ENCODE peak calls at places on chromosome 2, in seven cellular contexts. One of them, this sample, is unnamed.

GRCh38 chr2:40827371-40827770 is 375.5 kb upstream of the SLC8A1 start:
- DNase-seq in HCEC 1CT: no peak
- DNase-seq in stimulated activated CD8-positive, alpha-beta memory T cell treated with anti-CD3 and anti-CD28 coated beads, Interleukin-12 subunit alpha, Interleukin-12 subunit beta, amount 100 ng/mL, for 1 hour: no peak
- DNase-seq in Calu3: no peak
- DNase-seq in SK-N-DZ: no peak
- DNase-seq in NCI-H1105 treated with DMSO at 0.1 percent for 48 hours: no peak
- DNase-seq in HAP-1: no peak
- DNase-seq in this sample: no peak

GRCh38 chr2:145016711-145017110 is 496.8 kb upstream of the ZEB2 start:
- DNase-seq in HCEC 1CT: no peak
- DNase-seq in stimulated activated CD8-positive, alpha-beta memory T cell treated with anti-CD3 and anti-CD28 coated beads, Interleukin-12 subunit alpha, Interleukin-12 subunit beta, amount 100 ng/mL, for 1 hour: no peak
- DNase-seq in Calu3: no peak
- DNase-seq in SK-N-DZ: no peak
- DNase-seq in NCI-H1105 treated with DMSO at 0.1 percent for 48 hours: no peak
- DNase-seq in HAP-1: no peak
- DNase-seq in this sample: no peak

GRCh38 chr2:231457101-231457500 is 7.2 kb downstream of the NCL start:
- DNase-seq in HCEC 1CT: peak; percentile 47
- DNase-seq in stimulated activated CD8-positive, alpha-beta memory T cell treated with anti-CD3 and anti-CD28 coated beads, Interleukin-12 subunit alpha, Interleukin-12 subunit beta, amount 100 ng/mL, for 1 hour: no peak
- DNase-seq in Calu3: no peak
- DNase-seq in SK-N-DZ: no peak
- DNase-seq in NCI-H1105 treated with DMSO at 0.1 percent for 48 hours: no peak
- DNase-seq in HAP-1: no peak
- DNase-seq in this sample: no peak

GRCh38 chr2:219451626-219452360 is 17.1 kb downstream of the SPEG start:
- DNase-seq in HCEC 1CT: no peak
- DNase-seq in stimulated activated CD8-positive, alpha-beta memory T cell treated with anti-CD3 and anti-CD28 coated beads, Interleukin-12 subunit alpha, Interleukin-12 subunit beta, amount 100 ng/mL, for 1 hour: no peak
- DNase-seq in Calu3: no peak
- DNase-seq in SK-N-DZ: no peak
- DNase-seq in NCI-H1105 treated with DMSO at 0.1 percent for 48 hours: no peak
- DNase-seq in HAP-1: no peak
- DNase-seq in this sample: no peak

GRCh38 chr2:224143521-224143920 is 104.4 kb upstream of the SERPINE2 start:
- DNase-seq in HCEC 1CT: no peak
- DNase-seq in stimulated activated CD8-positive, alpha-beta memory T cell treated with anti-CD3 and anti-CD28 coated beads, Interleukin-12 subunit alpha, Interleukin-12 subunit beta, amount 100 ng/mL, for 1 hour: no peak
- DNase-seq in Calu3: no peak
- DNase-seq in SK-N-DZ: no peak
- DNase-seq in NCI-H1105 treated with DMSO at 0.1 percent for 48 hours: no peak
- DNase-seq in HAP-1: no peak
- DNase-seq in this sample: no peak

GRCh38 chr2:146123256-146123655 is 1603.3 kb upstream of the ZEB2 start:
- DNase-seq in HCEC 1CT: no peak
- DNase-seq in stimulated activated CD8-positive, alpha-beta memory T cell treated with anti-CD3 and anti-CD28 coated beads, Interleukin-12 subunit alpha, Interleukin-12 subunit beta, amount 100 ng/mL, for 1 hour: no peak
- DNase-seq in Calu3: no peak
- DNase-seq in SK-N-DZ: no peak
- DNase-seq in NCI-H1105 treated with DMSO at 0.1 percent for 48 hours: no peak
- DNase-seq in HAP-1: no peak
- DNase-seq in this sample: no peak

GRCh38 chr2:37168217-37168981 is 11.6 kb upstream of the EIF2AK2 start:
- DNase-seq in HCEC 1CT: peak; percentile 66
- DNase-seq in stimulated activated CD8-positive, alpha-beta memory T cell treated with anti-CD3 and anti-CD28 coated beads, Interleukin-12 subunit alpha, Interleukin-12 subunit beta, amount 100 ng/mL, for 1 hour: no peak
- DNase-seq in Calu3: peak; percentile 44
- DNase-seq in SK-N-DZ: peak; percentile 38
- DNase-seq in NCI-H1105 treated with DMSO at 0.1 percent for 48 hours: peak; percentile 33
- DNase-seq in HAP-1: peak; percentile 59
- DNase-seq in this sample: peak; percentile 64

GRCh38 chr2:2033691-2034090 is 289.4 kb upstream of the PXDN start:
- DNase-seq in HCEC 1CT: no peak
- DNase-seq in stimulated activated CD8-positive, alpha-beta memory T cell treated with anti-CD3 and anti-CD28 coated beads, Interleukin-12 subunit alpha, Interleukin-12 subunit beta, amount 100 ng/mL, for 1 hour: no peak
- DNase-seq in Calu3: no peak
- DNase-seq in SK-N-DZ: no peak
- DNase-seq in NCI-H1105 treated with DMSO at 0.1 percent for 48 hours: no peak
- DNase-seq in HAP-1: no peak
- DNase-seq in this sample: no peak

GRCh38 chr2:238281826-238282480 is 6.5 kb downstream of the PER2 start:
- DNase-seq in HCEC 1CT: no peak
- DNase-seq in stimulated activated CD8-positive, alpha-beta memory T cell treated with anti-CD3 and anti-CD28 coated beads, Interleukin-12 subunit alpha, Interleukin-12 subunit beta, amount 100 ng/mL, for 1 hour: no peak
- DNase-seq in Calu3: no peak
- DNase-seq in SK-N-DZ: no peak
- DNase-seq in NCI-H1105 treated with DMSO at 0.1 percent for 48 hours: no peak
- DNase-seq in HAP-1: no peak
- DNase-seq in this sample: no peak

GRCh38 chr2:157779794-157780193 is 96.3 kb downstream of the ACVR1 start:
- DNase-seq in HCEC 1CT: no peak
- DNase-seq in stimulated activated CD8-positive, alpha-beta memory T cell treated with anti-CD3 and anti-CD28 coated beads, Interleukin-12 subunit alpha, Interleukin-12 subunit beta, amount 100 ng/mL, for 1 hour: no peak
- DNase-seq in Calu3: no peak
- DNase-seq in SK-N-DZ: no peak
- DNase-seq in NCI-H1105 treated with DMSO at 0.1 percent for 48 hours: no peak
- DNase-seq in HAP-1: no peak
- DNase-seq in this sample: no peak

GRCh38 chr2:64645014-64645418 is 8.7 kb downstream of the SERTAD2 start:
- DNase-seq in HCEC 1CT: peak; percentile 71
- DNase-seq in stimulated activated CD8-positive, alpha-beta memory T cell treated with anti-CD3 and anti-CD28 coated beads, Interleukin-12 subunit alpha, Interleukin-12 subunit beta, amount 100 ng/mL, for 1 hour: no peak
- DNase-seq in Calu3: peak; percentile 69
- DNase-seq in SK-N-DZ: peak; percentile 83
- DNase-seq in NCI-H1105 treated with DMSO at 0.1 percent for 48 hours: peak; percentile 86
- DNase-seq in HAP-1: peak; percentile 82
- DNase-seq in this sample: peak; percentile 75